ENCODE peak calls at places on chromosomes 2 and 18, in seven cellular contexts. W is T-cell; N is RPMI8226; U is ELF-1; F is stimulated activated naive B cell treated with anti-CD40 and anti-IgM and Interleukin-4, amounts not matched to agents 10 μg/mL and 1 μg/mL and 100 μg/mL, for 72 hours; T is C1 segment of cervical spinal cord; C is left ventricle myocardium superior. V is an unnamed sample.

GRCh38 chr2:67524236-67524635 is 127.1 kb downstream of the ETAA1 start:
- DNase-seq in W (no peak), N (no peak), U (no peak), F (no peak), T (no peak), C (no peak), V (no peak)

GRCh38 chr2:207408086-207408794 is 121.5 kb upstream of the CREB1 start:
- DNase-seq in W (no peak), N (peak; percentile 92), U (no peak), F (no peak), T (no peak), C (no peak), V (no peak)

GRCh38 chr2:128369126-128369555 is 50.5 kb upstream of the HS6ST1 start:
- DNase-seq in W (no peak), N (no peak), U (peak; percentile 72), F (no peak), T (no peak), C (no peak), V (no peak)

GRCh38 chr18:69874058-69874457 is 73.6 kb downstream of the CD226 start:
- DNase-seq in W (no peak), N (no peak), U (no peak), F (no peak), T (no peak), C (no peak), V (no peak)

GRCh38 chr2:40085786-40086185 is 306.7 kb upstream of the THUMPD2 start:
- DNase-seq in W (no peak), N (no peak), U (no peak), F (no peak), T (no peak), C (no peak), V (no peak)

GRCh38 chr18:13136056-13136688 is 82.4 kb upstream of the LDLRAD4 start:
- DNase-seq in W (peak; percentile 66), N (peak; percentile 65), U (no peak), F (peak; percentile 61), T (no peak), C (no peak), V (no peak)

GRCh38 chr2:178722296-178722695 is 84.9 kb downstream of the TTN start:
- DNase-seq in W (no peak), N (no peak), U (no peak), F (no peak), T (no peak), C (no peak), V (no peak)

GRCh38 chr18:57397440-57397839 is 37.7 kb upstream of the ONECUT2 start:
- DNase-seq in W (no peak), N (no peak), U (no peak), F (no peak), T (no peak), C (no peak), V (peak; percentile 38)

GRCh38 chr18:7789853-7790552 is 222.9 kb downstream of the PTPRM start:
- DNase-seq in W (no peak), N (peak; percentile 43), U (peak; percentile 64), F (no peak), T (no peak), C (no peak), V (peak; percentile 69)

GRCh38 chr18:40404284-40404683 is 1550.8 kb upstream of the PIK3C3 start:
- DNase-seq in W (no peak), N (no peak), U (no peak), F (no peak), T (no peak), C (no peak), V (no peak)

GRCh38 chr2:12844511-12844910 is 127.8 kb downstream of the TRIB2 start:
- DNase-seq in W (no peak), N (no peak), U (no peak), F (no peak), T (no peak), C (peak; percentile 69), V (no peak)

GRCh38 chr2:175030380-175031271 is 25.4 kb upstream of the CHN1 start:
- DNase-seq in W (no peak), N (peak; percentile 43), U (peak; percentile 69), F (no peak), T (no peak), C (peak; percentile 33), V (peak; percentile 59)

GRCh38 chr2:109466674-109467575 is 146.8 kb downstream of the SEPTIN10 start:
- DNase-seq in W (no peak), N (no peak), U (no peak), F (no peak), T (peak; percentile 66), C (no peak), V (no peak)

GRCh38 chr2:175187378-175187777 is 5.9 kb upstream of the ATP5MC3 start:
- DNase-seq in W (no peak), N (peak; percentile 29), U (peak; percentile 67), F (no peak), T (no peak), C (no peak), V (peak; percentile 79)

GRCh38 chr2:191983186-191983585 is 136.3 kb upstream of the CAVIN2 start:
- DNase-seq in W (no peak), N (no peak), U (peak; percentile 2), F (no peak), T (no peak), C (no peak), V (no peak)

GRCh38 chr2:236196366-236196765 is 28.2 kb upstream of the GBX2 start:
- DNase-seq in W (no peak), N (no peak), U (no peak), F (no peak), T (no peak), C (no peak), V (no peak)

GRCh38 chr18:681985-682384 is 24.5 kb downstream of the TYMS start:
- DNase-seq in W (no peak), N (no peak), U (no peak), F (no peak), T (no peak), C (no peak), V (no peak)

GRCh38 chr18:32717151-32717550 is 55.7 kb downstream of the KLHL14 start:
- DNase-seq in W (no peak), N (no peak), U (no peak), F (no peak), T (no peak), C (no peak), V (no peak)

GRCh38 chr2:136319651-136320050 is 201.7 kb upstream of the CXCR4 start:
- DNase-seq in W (no peak), N (no peak), U (peak; percentile 30), F (no peak), T (no peak), C (no peak), V (no peak)

GRCh38 chr2:236787885-236788284 is 218.3 kb downstream of the ACKR3 start:
- DNase-seq in W (no peak), N (peak; percentile 36), U (no peak), F (no peak), T (no peak), C (no peak), V (no peak)

V was measured in SK-MEL-5.